ENCODE peak calls at places on chromosomes 7 and 10, in eight cellular contexts. W is stomach, S is HepG2, A is adrenal gland, I is endothelial cell of umbilical vein, T is HCT116, Z is IMR-90, O is ovary. K is an unnamed sample. For H3K4me1 and H3K27me3, the result is how much of the 10 kb centered on the place peaks cover.

GRCh38 chr10:32039745-32040144 is 16.5 kb downstream of the KIF5B start:
- DNase-seq in S (no peak), O (no peak), W (no peak), T (no peak), I (no peak), Z (no peak), A (no peak), K (no peak)

GRCh38 chr10:110556993-110557601 is 10.4 kb upstream of the SMC3 start:
- DNase-seq in W (peak), O (no peak), A (peak), I (peak), Z (peak), T (peak), S (peak), K (no peak)

GRCh38 chr10:69802424-69803161 is 887 bp downstream of the COL13A1 start:
- DNase-seq in O (peak), Z (peak), I (peak), A (no peak), S (no peak), W (no peak), T (no peak), K (peak)

GRCh38 chr10:124693396-124693795 is 50.8 kb downstream of the FAM53B start:
- DNase-seq in A (no peak), Z (no peak), W (no peak), I (no peak), O (no peak), T (no peak), S (no peak), K (no peak)

GRCh38 chr10:112022196-112022595 is 161.4 kb downstream of the GPAM start:
- DNase-seq in I (no peak), T (no peak), S (no peak), A (no peak), W (no peak), Z (no peak), O (no peak), K (no peak)

GRCh38 chr7:22586806-22587180 is 86.8 kb upstream of the STEAP1B start:
- DNase-seq in W (no peak), A (no peak), Z (peak), I (no peak), O (no peak), T (no peak), S (peak), K (no peak)

GRCh38 chr10:71656220-71656619 is 63.4 kb downstream of the C10orf105 start:
- DNase-seq in Z (no peak), I (no peak), A (no peak), W (no peak), T (no peak), O (no peak), S (no peak), K (no peak)

GRCh38 chr10:105700327-105700726 is 1059.2 kb downstream of the SORCS3 start:
- DNase-seq in Z (no peak), T (no peak), S (no peak), I (no peak), W (no peak), O (no peak), A (no peak), K (no peak)

GRCh38 chr10:112374724-112375541 is 1.0 kb downstream of the ACSL5 start:
- DNase-seq in S (peak), O (no peak), T (peak), Z (no peak), I (no peak), A (no peak), W (no peak), K (no peak)

GRCh38 chr10:78433722-78434535 is 400.3 kb downstream of the RPS24 start:
- DNase-seq in W (no peak), O (peak), I (no peak), T (no peak), A (no peak), Z (no peak), S (no peak), K (no peak)

GRCh38 chr10:102451105-102451969 is at the start of gene C10orf95:
- DNase-seq in T (no peak), W (no peak), S (no peak), A (no peak), I (no peak), Z (no peak), O (peak), K (no peak)

GRCh38 chr10:102449321-102450123 is 1.8 kb downstream of the C10orf95 start:
- DNase-seq in Z (no peak), I (peak), A (peak), O (peak), T (peak), W (peak), S (peak), K (peak)

GRCh38 chr10:102452672-102453340 is 1.5 kb upstream of the C10orf95 start:
- DNase-seq in W (no peak), Z (peak), T (peak), O (no peak), S (no peak), A (peak), I (no peak), K (no peak)

GRCh38 chr10:102450374-102451104 is 804 bp downstream of the C10orf95 start:
- DNase-seq in A (peak), S (peak), Z (peak), I (peak), O (peak), T (peak), W (peak), K (peak)

DNA sequence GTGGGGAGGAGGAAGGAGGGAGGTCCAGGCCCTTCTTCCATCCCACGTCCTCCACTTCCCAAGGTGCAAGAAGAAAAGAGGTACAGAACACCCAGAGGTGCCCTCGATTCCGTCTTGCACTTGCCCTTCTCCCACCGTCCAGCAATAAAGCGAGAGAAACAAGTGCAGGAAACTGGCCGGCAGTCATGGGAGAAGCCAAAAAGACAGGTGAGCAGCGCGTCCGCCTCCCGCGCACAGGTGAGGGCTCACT is 1.3 kb downstream of the C10orf95 start:
- DNase-seq in O (no peak), A (no peak), T (no peak), W (no peak), I (no peak), S (no peak), Z (no peak), K (no peak)
- TF ChIP-seq POLR2A in O (no peak), A (no peak), T (no peak), W (no peak), I (no peak), S (no peak), Z (no peak), K (no peak)

GRCh38 chr7:139133335-139134139 is 24.0 kb upstream of the ZC3HAV1 start:
- DNase-seq in S (peak), O (peak), Z (peak), I (peak), T (peak), W (peak), A (peak), K (peak)
- H3K4me1 ChIP-seq in S (under half), O (under half), Z (under half), I (under half), T (under half), W (under half), A (under half), K (under half)

DNA sequence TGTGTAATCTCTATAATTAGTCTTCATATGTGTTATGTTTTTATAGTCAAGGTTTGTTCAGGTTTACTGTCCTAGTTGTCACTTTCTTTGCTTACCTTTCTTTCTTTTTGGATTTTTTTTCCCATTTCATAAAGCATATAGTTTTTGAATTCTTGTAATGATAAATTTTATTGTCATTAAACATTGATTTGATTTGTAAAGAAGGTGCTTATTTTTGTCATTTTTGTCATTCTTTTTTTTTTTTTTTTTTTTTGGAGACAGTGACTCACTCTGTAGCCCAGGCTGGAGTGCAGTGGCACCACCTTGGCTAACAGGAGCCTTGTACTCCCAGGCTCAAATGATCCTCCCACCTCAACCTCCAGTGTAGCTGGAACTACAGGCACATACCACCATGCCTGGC is 9.6 kb upstream of the MINDY3 start:
- DNase-seq in A (no peak), T (no peak), O (no peak), S (no peak), I (no peak), W (no peak), Z (no peak), K (no peak)
- H3K27me3 ChIP-seq in A (under half), T (under half), O (under half), S (under half), I (under half), W (under half), Z (under half), K (under half)

DNA sequence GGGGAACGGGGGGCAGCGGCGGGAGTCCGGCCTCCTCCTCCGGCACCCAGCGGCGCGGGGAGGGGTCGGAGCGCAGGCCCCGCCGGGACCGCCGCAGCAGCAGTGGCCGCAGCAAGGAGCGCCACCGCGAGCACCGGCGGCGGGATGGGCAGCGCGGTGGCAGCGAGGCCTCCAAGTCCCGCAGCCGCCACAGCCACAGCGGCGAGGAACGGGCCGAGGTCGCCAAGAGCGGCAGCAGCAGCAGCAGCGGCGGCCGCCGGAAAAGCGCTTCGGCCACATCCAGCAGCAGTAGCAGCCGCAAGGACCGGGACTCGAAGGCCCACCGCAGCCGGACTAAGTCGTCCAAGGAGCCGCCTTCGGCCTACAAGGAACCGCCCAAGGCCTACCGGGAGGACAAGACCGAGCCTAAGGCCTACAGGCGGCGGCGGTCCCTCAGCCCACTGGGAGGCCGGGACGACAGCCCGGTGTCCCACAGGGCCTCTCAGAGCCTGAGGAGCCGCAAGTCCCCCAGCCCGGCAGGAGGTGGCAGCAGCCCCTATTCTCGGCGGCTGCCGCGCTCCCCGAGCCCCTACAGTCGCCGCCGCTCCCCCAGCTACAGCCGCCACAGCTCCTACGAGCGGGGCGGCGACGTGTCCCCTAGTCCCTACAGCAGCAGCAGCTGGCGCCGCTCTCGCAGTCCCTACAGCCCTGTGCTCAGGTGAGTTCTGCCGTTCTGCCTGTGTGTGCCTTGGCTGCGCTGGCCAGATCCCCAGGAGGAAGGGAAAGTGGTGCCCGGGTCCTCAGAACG is 1.3 kb downstream of the CDK13 start:
- DNase-seq in O (peak), Z (peak), I (peak), A (peak), W (peak), T (no peak), S (peak), K (peak)
- TF ChIP-seq POLR2A in O (no peak), Z (no peak), I (no peak), A (no peak), W (no peak), T (no peak), S (peak), K (no peak)

GRCh38 chr7:4726568-4726967 is 44.5 kb downstream of the FOXK1 start:
- DNase-seq in Z (no peak), S (no peak), O (no peak), A (no peak), I (no peak), W (no peak), T (no peak), K (no peak)

GRCh38 chr7:4725014-4725951 is 43.2 kb downstream of the FOXK1 start:
- DNase-seq in W (peak), T (no peak), O (peak), A (peak), Z (peak), I (peak), S (peak), K (peak)

GRCh38 chr7:4724648-4725013 is 42.5 kb downstream of the FOXK1 start:
- DNase-seq in I (peak), T (no peak), O (no peak), Z (peak), A (no peak), S (peak), W (no peak), K (no peak)

GRCh38 chr7:4727914-4728705 is 46.0 kb downstream of the FOXK1 start:
- DNase-seq in S (no peak), T (no peak), I (no peak), O (no peak), Z (no peak), W (no peak), A (no peak), K (no peak)

GRCh38 chr7:4726051-4726450 is 44.0 kb downstream of the FOXK1 start:
- DNase-seq in W (no peak), O (no peak), S (no peak), I (peak), Z (no peak), A (no peak), T (no peak), K (no peak)
- H3K4me1 ChIP-seq in W (under half), O (under half), S (under half), I (under half), Z (under half), A (under half), T (under half), K (under half)

GRCh38 chr7:14805105-14805719 is 97.3 kb downstream of the DGKB start:
- DNase-seq in W (no peak), A (no peak), I (no peak), Z (no peak), S (no peak), O (no peak), T (no peak), K (no peak)

GRCh38 chr7:14800664-14801063 is 101.9 kb downstream of the DGKB start:
- DNase-seq in Z (no peak), I (no peak), A (no peak), T (no peak), O (no peak), W (no peak), S (no peak), K (no peak)
- H3K27me3 ChIP-seq in Z (under half), I (under half), A (under half), T (under half), O (under half), W (under half), S (under half), K (under half)

GRCh38 chr10:62057359-62057758 is 155.9 kb downstream of the ARID5B start:
- DNase-seq in Z (no peak), O (no peak), W (no peak), T (no peak), A (no peak), I (no peak), S (no peak), K (peak)
- TF ChIP-seq POLR2A in Z (no peak), O (no peak), W (no peak), T (no peak), A (no peak), I (no peak), S (no peak), K (no peak)

DNA sequence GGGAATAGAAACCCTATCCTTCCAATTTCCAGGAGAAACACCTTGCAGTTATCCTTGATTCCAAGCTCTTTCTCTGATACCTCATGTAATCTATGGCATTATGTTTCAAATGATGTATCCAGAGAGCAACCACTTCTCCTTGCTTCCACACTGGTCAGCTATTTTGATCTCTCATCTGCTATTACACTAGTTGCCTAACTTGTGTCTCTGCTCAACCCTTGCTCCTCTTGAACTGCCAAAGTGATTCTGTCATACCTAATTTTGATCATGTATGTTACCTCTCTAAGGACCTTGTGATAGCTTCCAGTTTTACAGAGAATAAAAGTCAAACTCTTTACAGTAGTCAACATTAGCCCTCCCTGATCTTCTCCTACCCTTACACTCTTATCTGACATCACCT is 90.4 kb downstream of the KCND2 start:
- DNase-seq in T (no peak), S (no peak), O (no peak), Z (no peak), A (no peak), W (no peak), I (no peak), K (no peak)
- H3K4me1 ChIP-seq in T (under half), S (under half), O (under half), Z (under half), A (under half), W (under half), I (under half), K (under half)